ENCODE peak calls at places on chromosomes 1 and 21, in four cellular contexts. E, M, Q and S are unnamed samples.
A peak's percentile ranks its signal among the peaks of the same experiment; 100 is the strongest.

GRCh38 chr1:115748396-115749130 is 20.0 kb downstream of the CASQ2 start:
- DNase-seq in E (peak; percentile 16), M (no peak), Q (no peak), S (no peak)

GRCh38 chr1:72724951-72725863 is 442.9 kb upstream of the NEGR1 start:
- DNase-seq in Q (no peak), M (no peak), E (no peak), S (no peak)

GRCh38 chr1:174296309-174296708 is 137.0 kb downstream of the RABGAP1L start:
- DNase-seq in M (no peak), Q (no peak), E (no peak), S (no peak)

GRCh38 chr1:93180723-93181613 is at the start of gene CCDC18:
- DNase-seq in M (peak; percentile 24), Q (peak; percentile 21), E (peak; percentile 64), S (peak; percentile 56)

GRCh38 chr1:201593200-201593828 is 54.4 kb downstream of the NAV1 start:
- DNase-seq in M (no peak), Q (no peak), E (peak; percentile 75), S (no peak)

GRCh38 chr1:93715529-93716126 is 34.0 kb upstream of the BCAR3 start:
- DNase-seq in M (no peak), Q (no peak), E (no peak), S (no peak)

GRCh38 chr1:92996131-92996463 is 34.8 kb upstream of the DIPK1A start:
- DNase-seq in E (no peak), M (no peak), Q (no peak), S (no peak)

GRCh38 chr1:220810179-220810653 is 23.5 kb downstream of the MTARC1 start:
- DNase-seq in E (peak; percentile 77), Q (peak; percentile 47), M (peak; percentile 81), S (peak; percentile 8)

GRCh38 chr1:109877320-109877771 is 33.3 kb upstream of the CSF1 start:
- DNase-seq in M (peak; percentile 47), Q (peak; percentile 79), E (peak; percentile 86), S (no peak)

GRCh38 chr21:39087976-39088370 is 95.3 kb downstream of the PSMG1 start:
- DNase-seq in E (no peak), Q (no peak), M (no peak), S (no peak)

GRCh38 chr1:93617670-93618488 is 63.8 kb downstream of the BCAR3 start:
- DNase-seq in M (no peak), Q (peak; percentile 94), E (peak; percentile 84), S (no peak)

GRCh38 chr1:60971330-60971729 is 111.0 kb upstream of the NFIA start:
- DNase-seq in Q (no peak), E (no peak), M (no peak), S (no peak)

GRCh38 chr1:2582401-2582800 is 4.2 kb upstream of the PRXL2B start:
- DNase-seq in M (no peak), Q (no peak), E (no peak), S (no peak)

GRCh38 chr1:167722152-167722869 is 529 bp downstream of the MPZL1 start:
- DNase-seq in M (peak; percentile 78), E (peak; percentile 41), Q (peak; percentile 27), S (no peak)

GRCh38 chr21:16519656-16520055 is 789.9 kb downstream of the USP25 start:
- DNase-seq in M (no peak), E (no peak), Q (no peak), S (no peak)

GRCh38 chr1:218025454-218025853 is 259.6 kb upstream of the RRP15 start:
- DNase-seq in E (no peak), Q (no peak), M (no peak), S (no peak)

GRCh38 chr1:235878082-235878781 is 11.5 kb upstream of the LYST start:
- DNase-seq in E (no peak), Q (no peak), M (no peak), S (no peak)

GRCh38 chr1:91764471-91765115 is 121.4 kb downstream of the TGFBR3 start:
- DNase-seq in Q (no peak), E (no peak), M (no peak), S (no peak)

GRCh38 chr1:159015440-159015909 is 5.8 kb downstream of the IFI16 start:
- DNase-seq in M (no peak), Q (no peak), E (peak; percentile 65), S (peak; percentile 84)

GRCh38 chr21:34576043-34576466 is 38.9 kb downstream of the RCAN1 start:
- DNase-seq in M (no peak), E (no peak), Q (no peak), S (no peak)

GRCh38 chr1:15154480-15155036 is 1.0 kb downstream of the TMEM51 start:
- DNase-seq in Q (no peak), M (peak; percentile 54), E (peak; percentile 34), S (no peak)

GRCh38 chr1:26786437-26787380 is 1.0 kb upstream of the PIGV start:
- DNase-seq in E (no peak), Q (peak; percentile 71), M (peak; percentile 79), S (no peak)
- TF ChIP-seq REST in E (no peak), Q (no peak), M (no peak), S (no peak)

DNA sequence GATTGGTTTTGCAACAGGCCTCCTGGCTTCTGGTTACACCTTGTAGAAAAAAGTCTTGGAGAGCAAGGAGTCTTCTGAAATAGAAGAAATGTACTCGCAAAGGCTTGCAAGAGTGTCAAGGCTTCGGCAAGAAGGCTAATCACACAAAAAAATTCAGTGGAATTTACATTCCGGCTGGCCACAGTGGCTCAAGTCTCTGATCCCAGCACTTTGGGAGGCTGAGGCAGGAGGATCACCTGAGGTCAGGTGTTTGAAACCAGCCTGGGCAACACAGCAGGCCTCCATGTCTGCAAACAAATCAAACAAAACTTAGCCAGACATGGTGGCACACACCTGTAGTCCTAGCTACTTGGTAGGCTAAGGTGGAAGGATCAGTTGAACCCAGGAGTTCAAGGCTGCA is 7.7 kb upstream of the DOP1B start:
- DNase-seq in Q (no peak), M (no peak), E (no peak), S (no peak)
- TF ChIP-seq MYC in Q (no peak), M (no peak), E (no peak), S (no peak)

GRCh38 chr21:44704636-44705001 is 6.8 kb downstream of the TSPEAR start:
- DNase-seq in M (no peak), Q (no peak), E (no peak), S (no peak)

GRCh38 chr21:44708213-44708865 is 3.0 kb downstream of the TSPEAR start:
- DNase-seq in E (no peak), M (no peak), Q (no peak), S (no peak)

GRCh38 chr21:44708866-44709425 is 2.4 kb downstream of the TSPEAR start:
- DNase-seq in M (no peak), Q (no peak), E (no peak), S (no peak)

GRCh38 chr21:44706026-44706705 is 5.2 kb downstream of the TSPEAR start:
- DNase-seq in M (no peak), Q (no peak), E (no peak), S (no peak)

DNA sequence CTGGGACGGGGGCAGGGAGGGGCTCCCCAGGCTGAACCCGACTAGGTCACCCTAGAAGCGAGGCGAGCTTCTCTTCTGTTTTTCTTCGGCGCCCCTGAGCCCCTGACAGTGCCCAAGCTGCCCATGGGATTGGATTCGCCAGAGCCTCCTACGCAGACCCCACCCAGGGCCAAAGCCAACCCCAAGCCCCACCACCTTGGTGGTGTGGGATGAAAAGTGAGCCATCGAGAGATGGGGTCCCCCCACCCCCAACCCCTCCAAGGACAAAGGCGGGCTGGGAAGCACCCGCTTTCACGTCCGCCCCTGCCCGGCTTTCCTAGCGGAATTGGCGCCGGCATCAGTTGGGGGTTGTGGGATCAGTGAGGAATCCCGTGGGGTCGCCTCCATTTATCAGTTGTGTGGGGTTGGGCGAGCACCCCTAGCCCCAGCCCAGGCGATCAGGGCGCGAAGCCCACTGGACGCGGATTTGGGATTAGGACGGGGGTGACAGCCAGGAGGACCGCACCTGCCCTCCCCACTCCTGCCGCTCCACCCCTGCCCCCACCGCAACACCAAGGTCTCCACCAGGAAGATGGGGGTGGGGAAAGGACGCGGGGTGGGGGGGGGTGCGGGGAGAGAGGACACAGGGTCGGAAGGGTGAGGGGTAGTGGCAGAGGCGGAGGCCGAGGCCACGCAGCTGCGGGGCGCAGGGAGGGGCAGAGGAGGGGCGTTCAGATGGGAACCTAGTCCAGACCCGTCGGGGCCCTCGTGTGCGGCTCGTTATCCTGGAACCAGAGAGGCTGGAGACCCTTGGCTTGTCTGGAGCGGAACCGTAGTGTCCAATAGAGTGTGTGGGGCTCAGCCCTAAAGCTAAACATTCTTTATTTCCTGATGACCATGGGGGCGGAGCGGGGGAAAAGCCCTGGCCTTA is 4.4 kb downstream of the TSPEAR start:
- DNase-seq in E (no peak), Q (no peak), M (no peak), S (no peak)
- TF ChIP-seq REST in E (no peak), Q (no peak), M (no peak), S (no peak)

GRCh38 chr1:147541672-147542548 is 609 bp downstream of the BCL9 start:
- DNase-seq in E (no peak), Q (no peak), M (no peak), S (no peak)
- TF ChIP-seq MYC in E (no peak), Q (no peak), M (no peak), S (no peak)

DNA sequence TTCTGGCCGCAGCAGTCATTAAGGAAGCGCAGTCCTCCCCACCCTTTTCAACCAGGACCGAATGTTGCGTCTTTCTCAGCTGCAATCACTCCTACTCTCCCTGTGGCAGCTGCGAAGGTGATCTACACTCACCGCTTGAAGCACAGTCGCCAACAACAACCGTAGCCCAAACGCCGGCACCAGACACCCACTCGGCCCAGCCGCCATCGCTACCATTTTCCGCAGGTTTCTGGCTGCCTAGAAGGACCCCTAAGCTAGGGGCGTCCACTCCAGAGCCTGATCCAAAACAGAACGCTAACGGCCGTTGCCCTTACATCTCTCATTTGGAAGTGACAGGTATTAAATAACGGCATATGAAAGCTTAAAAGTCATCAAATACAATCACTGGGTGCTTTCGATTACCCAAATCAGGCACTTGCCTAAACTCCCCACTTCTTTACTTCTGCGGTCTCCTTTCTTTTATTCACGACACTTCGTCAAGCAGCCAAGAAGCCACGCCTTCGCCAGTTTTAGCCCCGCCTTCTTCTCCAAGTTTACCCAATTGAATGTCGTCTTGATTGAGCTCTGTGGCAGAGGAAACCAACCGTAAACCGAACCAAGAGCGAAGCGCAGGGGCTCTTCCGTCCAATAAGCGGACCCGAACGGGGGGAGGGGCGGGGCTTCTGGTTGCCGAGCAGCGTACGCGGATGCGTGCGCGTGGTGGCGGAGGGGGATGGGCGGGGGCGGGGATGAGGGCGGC is at the start of gene SELENOF:
- DNase-seq in E (peak; percentile 99), Q (peak; percentile 99), M (peak; percentile 96), S (peak; percentile 100)
- TF ChIP-seq REST in E (no peak), Q (peak; percentile 46), M (peak; percentile 34), S (no peak)

GRCh38 chr1:103529746-103530145 is 4.2 kb downstream of the RNPC3 start:
- DNase-seq in Q (no peak), E (no peak), M (no peak), S (no peak)
- TF ChIP-seq MYC in Q (no peak), E (no peak), M (no peak), S (no peak)

GRCh38 chr1:223521150-223521549 is 127.9 kb downstream of the CCDC185 start:
- DNase-seq in M (no peak), Q (no peak), E (no peak), S (no peak)
- TF ChIP-seq REST in M (no peak), Q (no peak), E (no peak), S (no peak)

GRCh38 chr1:206715552-206716518 is 31.1 kb downstream of the MAPKAPK2 start:
- DNase-seq in M (no peak), Q (no peak), E (no peak), S (no peak)
- TF ChIP-seq MYC in M (no peak), Q (no peak), E (no peak), S (no peak)